ENCODE peak calls at places on chromosomes 6 and 20, in five cellular contexts. One of them, this sample, is unnamed.

GRCh38 chr6:39934060-39934757 is at the start of gene MOCS1:
- DNase-seq in transverse colon: peak; percentile 86
- DNase-seq in AG04450: peak; percentile 7
- DNase-seq in right cardiac atrium: peak; percentile 91
- DNase-seq in aorta: peak; percentile 96
- DNase-seq in this sample: no peak

GRCh38 chr6:22149081-22149480 is 147.8 kb downstream of the PRL start:
- DNase-seq in AG04450: no peak
- DNase-seq in right cardiac atrium: no peak
- DNase-seq in aorta: no peak
- DNase-seq in transverse colon: no peak
- DNase-seq in this sample: no peak

GRCh38 chr6:117555882-117556498 is 46.3 kb downstream of the GOPC start:
- DNase-seq in right cardiac atrium: peak; percentile 16
- DNase-seq in aorta: no peak
- DNase-seq in AG04450: no peak
- DNase-seq in transverse colon: peak; percentile 49
- DNase-seq in this sample: no peak

GRCh38 chr20:35618372-35619131 is 2.9 kb downstream of the SPAG4 start:
- DNase-seq in transverse colon: no peak
- DNase-seq in right cardiac atrium: peak; percentile 40
- DNase-seq in AG04450: no peak
- DNase-seq in aorta: peak; percentile 79
- DNase-seq in this sample: no peak

GRCh38 chr20:57582432-57583288 is 21.8 kb downstream of the PCK1 start:
- DNase-seq in transverse colon: no peak
- DNase-seq in aorta: peak; percentile 87
- DNase-seq in AG04450: peak; percentile 8
- DNase-seq in right cardiac atrium: peak; percentile 56
- DNase-seq in this sample: no peak

GRCh38 chr20:25081730-25082497 is at the start of gene VSX1:
- DNase-seq in aorta: no peak
- DNase-seq in right cardiac atrium: no peak
- DNase-seq in transverse colon: no peak
- DNase-seq in AG04450: no peak
- DNase-seq in this sample: no peak

GRCh38 chr6:109595998-109596397 is 95.0 kb downstream of the AK9 start:
- DNase-seq in right cardiac atrium: no peak
- DNase-seq in AG04450: no peak
- DNase-seq in aorta: no peak
- DNase-seq in transverse colon: no peak
- DNase-seq in this sample: no peak

GRCh38 chr6:120826253-120826652 is 508.0 kb downstream of the TBC1D32 start:
- DNase-seq in AG04450: no peak
- DNase-seq in transverse colon: peak; percentile 17
- DNase-seq in right cardiac atrium: peak; percentile 15
- DNase-seq in aorta: no peak
- DNase-seq in this sample: no peak

GRCh38 chr20:48295966-48296421 is 510.7 kb upstream of the SULF2 start:
- DNase-seq in AG04450: peak; percentile 36
- DNase-seq in transverse colon: no peak
- DNase-seq in aorta: no peak
- DNase-seq in right cardiac atrium: no peak
- DNase-seq in this sample: no peak

GRCh38 chr20:16017656-16018055 is 555.6 kb downstream of the KIF16B start:
- DNase-seq in transverse colon: no peak
- DNase-seq in aorta: no peak
- DNase-seq in right cardiac atrium: no peak
- DNase-seq in AG04450: no peak
- DNase-seq in this sample: no peak

DNA sequence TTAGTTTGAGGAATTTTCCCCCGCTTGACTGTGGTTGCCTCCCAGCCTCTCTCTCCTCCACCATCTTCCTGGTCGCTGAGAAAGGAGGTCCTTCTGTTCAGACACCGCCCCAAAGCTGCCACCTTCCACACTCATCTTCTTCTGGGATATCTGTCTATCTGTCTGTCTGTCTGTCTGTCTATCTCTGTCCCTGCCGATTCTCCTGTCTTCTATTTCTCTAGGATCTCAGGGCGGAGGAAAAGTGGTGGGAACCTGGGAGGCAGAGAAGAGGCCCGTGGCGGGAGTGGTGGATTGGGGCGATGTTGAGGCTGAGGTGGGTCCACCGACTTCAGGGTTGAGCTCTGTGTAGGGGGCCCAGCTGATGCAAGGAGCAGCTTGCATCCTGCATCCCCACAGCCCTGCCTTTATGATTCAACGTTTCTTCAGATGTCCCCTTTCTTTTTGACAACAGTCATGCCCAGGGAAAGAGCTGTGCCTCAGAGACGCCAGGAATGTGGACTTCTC is 196.9 kb upstream of the ZNF184 start:
- DNase-seq in aorta: no peak
- DNase-seq in AG04450: no peak
- DNase-seq in right cardiac atrium: no peak
- DNase-seq in transverse colon: no peak
- DNase-seq in this sample: no peak
- H3K4me3 ChIP-seq in aorta: no peak overlapping the region
- H3K4me3 ChIP-seq in AG04450: no peak overlapping the region
- H3K4me3 ChIP-seq in right cardiac atrium: peak overlapping the region; percentile 4
- H3K4me3 ChIP-seq in transverse colon: no peak overlapping the region
- H3K4me3 ChIP-seq in this sample: peak overlapping the region; percentile 43

GRCh38 chr20:37316116-37316774 is 26.8 kb downstream of the MANBAL start:
- DNase-seq in aorta: no peak
- DNase-seq in right cardiac atrium: no peak
- DNase-seq in transverse colon: peak; percentile 45
- DNase-seq in AG04450: no peak
- DNase-seq in this sample: no peak
- H3K4me3 ChIP-seq in aorta: no peak overlapping the region
- H3K4me3 ChIP-seq in right cardiac atrium: no peak overlapping the region
- H3K4me3 ChIP-seq in transverse colon: no peak overlapping the region
- H3K4me3 ChIP-seq in AG04450: no peak overlapping the region
- H3K4me3 ChIP-seq in this sample: no peak overlapping the region

GRCh38 chr6:134994431-134994830 is 44.5 kb upstream of the ALDH8A1 start:
- DNase-seq in transverse colon: no peak
- DNase-seq in aorta: no peak
- DNase-seq in right cardiac atrium: no peak
- DNase-seq in AG04450: no peak
- DNase-seq in this sample: no peak
- H3K4me3 ChIP-seq in transverse colon: no peak overlapping the region
- H3K4me3 ChIP-seq in aorta: no peak overlapping the region
- H3K4me3 ChIP-seq in right cardiac atrium: no peak overlapping the region
- H3K4me3 ChIP-seq in AG04450: no peak overlapping the region
- H3K4me3 ChIP-seq in this sample: no peak overlapping the region

GRCh38 chr6:106643061-106643460 is 13.7 kb downstream of the QRSL1 start:
- DNase-seq in right cardiac atrium: no peak
- DNase-seq in aorta: no peak
- DNase-seq in AG04450: no peak
- DNase-seq in transverse colon: no peak
- DNase-seq in this sample: no peak

GRCh38 chr6:106648651-106649308 is 19.4 kb downstream of the QRSL1 start:
- DNase-seq in transverse colon: no peak
- DNase-seq in aorta: no peak
- DNase-seq in AG04450: no peak
- DNase-seq in right cardiac atrium: no peak
- DNase-seq in this sample: no peak
- H3K4me3 ChIP-seq in transverse colon: no peak overlapping the region
- H3K4me3 ChIP-seq in aorta: no peak overlapping the region
- H3K4me3 ChIP-seq in AG04450: no peak overlapping the region
- H3K4me3 ChIP-seq in right cardiac atrium: no peak overlapping the region
- H3K4me3 ChIP-seq in this sample: no peak overlapping the region

GRCh38 chr6:77368660-77369313 is 94.5 kb downstream of the HTR1B start:
- DNase-seq in AG04450: no peak
- DNase-seq in right cardiac atrium: peak; percentile 25
- DNase-seq in aorta: peak; percentile 73
- DNase-seq in transverse colon: peak; percentile 13
- DNase-seq in this sample: no peak
- H3K4me3 ChIP-seq in AG04450: peak overlapping the region; percentile 57
- H3K4me3 ChIP-seq in right cardiac atrium: peak overlapping the region; percentile 44
- H3K4me3 ChIP-seq in aorta: peak overlapping the region; percentile 10
- H3K4me3 ChIP-seq in transverse colon: peak overlapping the region; percentile 43
- H3K4me3 ChIP-seq in this sample: peak overlapping the region; percentile 30

DNA sequence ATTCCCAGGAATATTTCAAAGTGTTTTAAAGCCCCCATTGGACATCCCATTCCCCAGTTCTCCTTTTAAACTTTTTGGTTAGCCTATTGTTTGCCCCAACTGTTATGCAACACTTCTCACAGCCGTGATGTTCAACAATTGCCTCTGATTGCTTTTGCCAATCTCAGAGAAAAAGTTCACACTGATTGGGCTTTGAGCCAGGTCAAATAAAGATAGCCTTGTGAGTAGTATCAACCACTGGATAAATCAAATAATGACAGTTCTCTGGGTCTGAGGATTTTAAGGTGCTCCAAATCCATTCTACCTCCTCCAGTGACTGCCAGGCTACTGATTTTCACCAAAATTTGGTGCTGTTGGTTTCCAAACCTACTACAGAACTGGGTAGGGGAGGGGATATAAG is 19.1 kb upstream of the NOP56 start:
- DNase-seq in AG04450: no peak
- DNase-seq in aorta: no peak
- DNase-seq in right cardiac atrium: no peak
- DNase-seq in transverse colon: no peak
- DNase-seq in this sample: no peak
- H3K4me3 ChIP-seq in AG04450: no peak overlapping the region
- H3K4me3 ChIP-seq in aorta: no peak overlapping the region
- H3K4me3 ChIP-seq in right cardiac atrium: no peak overlapping the region
- H3K4me3 ChIP-seq in transverse colon: no peak overlapping the region
- H3K4me3 ChIP-seq in this sample: no peak overlapping the region

GRCh38 chr6:139376604-139377218 is 2.3 kb upstream of the CITED2 start:
- DNase-seq in right cardiac atrium: peak; percentile 28
- DNase-seq in transverse colon: peak; percentile 61
- DNase-seq in aorta: no peak
- DNase-seq in AG04450: no peak
- DNase-seq in this sample: no peak
- H3K4me3 ChIP-seq in right cardiac atrium: peak overlapping the region; percentile 85
- H3K4me3 ChIP-seq in transverse colon: peak overlapping the region; percentile 80
- H3K4me3 ChIP-seq in aorta: no peak overlapping the region
- H3K4me3 ChIP-seq in AG04450: peak overlapping the region; percentile 96
- H3K4me3 ChIP-seq in this sample: peak overlapping the region; percentile 85